ENCODE peak calls at places on chromosomes 5 and 9, in five cellular contexts. One of them, this sample, is unnamed. For H3K4me1, the result is how much of the 10 kb centered on the place peaks cover.

GRCh38 chr5:72018158-72018803 is 89.0 kb upstream of the MAP1B start:
- DNase-seq in thyroid gland: peak
- DNase-seq in RWPE2: no peak
- DNase-seq in H9: peak
- DNase-seq in DND-41: peak
- DNase-seq in this sample: no peak

GRCh38 chr5:158154226-158155005 is 295.5 kb upstream of the CLINT1 start:
- DNase-seq in DND-41: no peak
- DNase-seq in thyroid gland: no peak
- DNase-seq in H9: no peak
- DNase-seq in RWPE2: no peak
- DNase-seq in this sample: no peak

GRCh38 chr9:131839281-131840084 is 99.6 kb upstream of the RAPGEF1 start:
- DNase-seq in H9: no peak
- DNase-seq in RWPE2: no peak
- DNase-seq in DND-41: no peak
- DNase-seq in thyroid gland: no peak
- DNase-seq in this sample: no peak

GRCh38 chr9:26603637-26604036 is 289.0 kb downstream of the CAAP1 start:
- DNase-seq in RWPE2: no peak
- DNase-seq in thyroid gland: no peak
- DNase-seq in H9: no peak
- DNase-seq in DND-41: no peak
- DNase-seq in this sample: no peak

GRCh38 chr5:155689403-155689802 is 637.6 kb upstream of the SGCD start:
- DNase-seq in thyroid gland: no peak
- DNase-seq in DND-41: no peak
- DNase-seq in H9: no peak
- DNase-seq in RWPE2: no peak
- DNase-seq in this sample: no peak

GRCh38 chr5:139190125-139190524 is 8.0 kb downstream of the SIL1 start:
- DNase-seq in RWPE2: no peak
- DNase-seq in thyroid gland: no peak
- DNase-seq in H9: no peak
- DNase-seq in DND-41: no peak
- DNase-seq in this sample: no peak

GRCh38 chr5:171272996-171273970 is 35.8 kb upstream of the TLX3 start:
- DNase-seq in RWPE2: no peak
- DNase-seq in thyroid gland: peak
- DNase-seq in H9: peak
- DNase-seq in DND-41: peak
- DNase-seq in this sample: no peak

GRCh38 chr9:526904-527591 is 312.4 kb downstream of the DOCK8 start:
- DNase-seq in thyroid gland: no peak
- DNase-seq in RWPE2: no peak
- DNase-seq in DND-41: no peak
- DNase-seq in H9: no peak
- DNase-seq in this sample: no peak

GRCh38 chr5:151047814-151048425 is 27.5 kb downstream of the GPX3 start:
- DNase-seq in thyroid gland: peak
- DNase-seq in RWPE2: no peak
- DNase-seq in DND-41: peak
- DNase-seq in H9: peak
- DNase-seq in this sample: peak

GRCh38 chr5:113278976-113279375 is 155.8 kb downstream of the TSSK1B start:
- DNase-seq in DND-41: no peak
- DNase-seq in RWPE2: no peak
- DNase-seq in H9: no peak
- DNase-seq in thyroid gland: no peak
- DNase-seq in this sample: no peak

GRCh38 chr5:114249838-114250237 is 112.0 kb upstream of the KCNN2 start:
- DNase-seq in H9: no peak
- DNase-seq in thyroid gland: no peak
- DNase-seq in RWPE2: no peak
- DNase-seq in DND-41: no peak
- DNase-seq in this sample: no peak

GRCh38 chr9:2161661-2162060 is 146.5 kb downstream of the SMARCA2 start:
- DNase-seq in H9: no peak
- DNase-seq in DND-41: no peak
- DNase-seq in thyroid gland: no peak
- DNase-seq in RWPE2: no peak
- DNase-seq in this sample: no peak

GRCh38 chr9:71876106-71876505 is 34.9 kb downstream of the ABHD17B start:
- DNase-seq in DND-41: no peak
- DNase-seq in RWPE2: no peak
- DNase-seq in H9: no peak
- DNase-seq in thyroid gland: no peak
- DNase-seq in this sample: no peak

GRCh38 chr5:74538206-74538661 is 102.3 kb downstream of the ENC1 start:
- DNase-seq in H9: no peak
- DNase-seq in thyroid gland: peak
- DNase-seq in RWPE2: no peak
- DNase-seq in DND-41: no peak
- DNase-seq in this sample: peak

GRCh38 chr5:176190886-176191755 is 47.1 kb upstream of the SIMC1 start:
- DNase-seq in H9: no peak
- DNase-seq in thyroid gland: no peak
- DNase-seq in DND-41: no peak
- DNase-seq in RWPE2: no peak
- DNase-seq in this sample: no peak

GRCh38 chr9:14400658-14400995 is 86.7 kb upstream of the NFIB start:
- DNase-seq in thyroid gland: peak
- DNase-seq in DND-41: no peak
- DNase-seq in H9: peak
- DNase-seq in RWPE2: no peak
- DNase-seq in this sample: no peak

GRCh38 chr9:98328770-98329169 is 73.3 kb upstream of the TBC1D2 start:
- DNase-seq in thyroid gland: no peak
- DNase-seq in H9: no peak
- DNase-seq in DND-41: no peak
- DNase-seq in RWPE2: no peak
- DNase-seq in this sample: no peak

GRCh38 chr9:89879276-89879675 is 274.5 kb downstream of the GADD45G start:
- DNase-seq in DND-41: no peak
- DNase-seq in RWPE2: peak
- DNase-seq in thyroid gland: no peak
- DNase-seq in H9: no peak
- DNase-seq in this sample: no peak

GRCh38 chr5:66963559-66963971 is 233.0 kb downstream of the CD180 start:
- DNase-seq in thyroid gland: no peak
- DNase-seq in RWPE2: no peak
- DNase-seq in H9: peak
- DNase-seq in DND-41: no peak
- DNase-seq in this sample: no peak

GRCh38 chr5:180358179-180358578 is 5.0 kb upstream of the GFPT2 start:
- DNase-seq in RWPE2: no peak
- DNase-seq in DND-41: no peak
- DNase-seq in thyroid gland: no peak
- DNase-seq in H9: no peak
- DNase-seq in this sample: no peak

GRCh38 chr9:4987996-4988421 is 2.9 kb downstream of the JAK2 start:
- DNase-seq in H9: peak
- DNase-seq in thyroid gland: peak
- DNase-seq in DND-41: peak
- DNase-seq in RWPE2: no peak
- DNase-seq in this sample: no peak

GRCh38 chr9:4994166-4994890 is 9.3 kb downstream of the JAK2 start:
- DNase-seq in thyroid gland: no peak
- DNase-seq in RWPE2: no peak
- DNase-seq in DND-41: no peak
- DNase-seq in H9: no peak
- DNase-seq in this sample: no peak

GRCh38 chr9:4997196-4997595 is 12.1 kb downstream of the JAK2 start:
- DNase-seq in RWPE2: no peak
- DNase-seq in DND-41: no peak
- DNase-seq in thyroid gland: no peak
- DNase-seq in H9: no peak
- DNase-seq in this sample: no peak

DNA sequence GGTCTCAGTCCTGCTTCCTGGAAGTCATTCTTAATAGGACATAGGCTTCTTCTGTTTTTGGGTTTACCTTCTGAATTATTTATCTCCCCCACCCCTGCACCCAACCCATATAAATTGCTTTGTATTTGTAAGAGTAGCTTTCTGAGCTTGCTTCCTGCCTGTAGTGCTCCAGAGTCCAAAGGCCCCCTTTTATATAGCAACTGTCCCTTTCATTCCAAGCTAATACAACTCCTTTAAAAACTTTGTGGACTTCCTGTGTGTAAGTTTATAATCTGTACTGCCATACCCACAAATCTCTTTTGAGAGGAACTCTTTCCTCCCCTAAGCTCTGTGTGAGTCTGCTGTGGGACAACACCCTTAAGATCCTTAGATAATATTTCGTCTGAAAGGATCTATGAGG is 7.8 kb downstream of the JAK2 start:
- DNase-seq in thyroid gland: no peak
- DNase-seq in RWPE2: no peak
- DNase-seq in H9: no peak
- DNase-seq in DND-41: no peak
- DNase-seq in this sample: no peak
- H3K4me1 ChIP-seq in thyroid gland: under half
- H3K4me1 ChIP-seq in RWPE2: under half
- H3K4me1 ChIP-seq in H9: under half
- H3K4me1 ChIP-seq in DND-41: under half
- H3K4me1 ChIP-seq in this sample: under half

GRCh38 chr9:21615446-21615845 is 133.3 kb upstream of the IFNE start:
- DNase-seq in RWPE2: no peak
- DNase-seq in H9: no peak
- DNase-seq in DND-41: no peak
- DNase-seq in thyroid gland: no peak
- DNase-seq in this sample: no peak
- H3K27ac ChIP-seq in RWPE2: peak
- H3K27ac ChIP-seq in H9: peak
- H3K27ac ChIP-seq in DND-41: no peak
- H3K27ac ChIP-seq in thyroid gland: no peak
- H3K27ac ChIP-seq in this sample: no peak

GRCh38 chr5:68259696-68260095 is 44.1 kb downstream of the PIK3R1 start:
- DNase-seq in thyroid gland: no peak
- DNase-seq in RWPE2: no peak
- DNase-seq in DND-41: no peak
- DNase-seq in H9: no peak
- DNase-seq in this sample: no peak
- H3K4me1 ChIP-seq in thyroid gland: under half
- H3K4me1 ChIP-seq in RWPE2: under half
- H3K4me1 ChIP-seq in DND-41: half or more
- H3K4me1 ChIP-seq in H9: under half
- H3K4me1 ChIP-seq in this sample: under half

GRCh38 chr5:148928141-148928540 is 101.7 kb downstream of the ADRB2 start:
- DNase-seq in DND-41: no peak
- DNase-seq in H9: no peak
- DNase-seq in thyroid gland: no peak
- DNase-seq in RWPE2: no peak
- DNase-seq in this sample: no peak
- H3K27ac ChIP-seq in DND-41: no peak
- H3K27ac ChIP-seq in H9: no peak
- H3K27ac ChIP-seq in thyroid gland: no peak
- H3K27ac ChIP-seq in RWPE2: peak
- H3K27ac ChIP-seq in this sample: no peak

GRCh38 chr9:32550046-32550608 is 2.0 kb upstream of the SMIM27 start:
- DNase-seq in DND-41: no peak
- DNase-seq in thyroid gland: peak
- DNase-seq in RWPE2: no peak
- DNase-seq in H9: no peak
- DNase-seq in this sample: no peak

GRCh38 chr9:32550609-32551490 is 1.3 kb upstream of the SMIM27 start:
- DNase-seq in thyroid gland: peak
- DNase-seq in RWPE2: peak
- DNase-seq in DND-41: peak
- DNase-seq in H9: peak
- DNase-seq in this sample: peak

GRCh38 chr9:32554107-32554506 is 1.7 kb upstream of the TOPORS start:
- DNase-seq in thyroid gland: no peak
- DNase-seq in H9: no peak
- DNase-seq in DND-41: no peak
- DNase-seq in RWPE2: no peak
- DNase-seq in this sample: no peak

GRCh38 chr9:32551491-32552049 is 557 bp upstream of the SMIM27 start:
- DNase-seq in DND-41: peak
- DNase-seq in H9: peak
- DNase-seq in RWPE2: no peak
- DNase-seq in thyroid gland: peak
- DNase-seq in this sample: no peak

GRCh38 chr9:32552172-32552872 is at the start of the genes SMIM27 and TOPORS:
- DNase-seq in DND-41: peak
- DNase-seq in RWPE2: peak
- DNase-seq in thyroid gland: peak
- DNase-seq in H9: peak
- DNase-seq in this sample: peak
- H3K4me1 ChIP-seq in DND-41: under half
- H3K4me1 ChIP-seq in RWPE2: under half
- H3K4me1 ChIP-seq in thyroid gland: under half
- H3K4me1 ChIP-seq in H9: under half
- H3K4me1 ChIP-seq in this sample: under half

GRCh38 chr5:132424167-132424935 is 54.8 kb downstream of the SLC22A5 start:
- DNase-seq in H9: no peak
- DNase-seq in thyroid gland: no peak
- DNase-seq in DND-41: no peak
- DNase-seq in RWPE2: no peak
- DNase-seq in this sample: no peak
- H3K27ac ChIP-seq in H9: no peak
- H3K27ac ChIP-seq in thyroid gland: peak
- H3K27ac ChIP-seq in DND-41: peak
- H3K27ac ChIP-seq in RWPE2: peak
- H3K27ac ChIP-seq in this sample: peak

GRCh38 chr5:140590861-140591260 is 26.2 kb downstream of the SLC35A4 start:
- DNase-seq in DND-41: no peak
- DNase-seq in RWPE2: no peak
- DNase-seq in H9: no peak
- DNase-seq in thyroid gland: no peak
- DNase-seq in this sample: no peak
- H3K4me1 ChIP-seq in DND-41: under half
- H3K4me1 ChIP-seq in RWPE2: under half
- H3K4me1 ChIP-seq in H9: under half
- H3K4me1 ChIP-seq in thyroid gland: under half
- H3K4me1 ChIP-seq in this sample: under half